ENCODE peak calls at places on chromosome 11, in six cellular contexts. One of them, this sample, is unnamed.
A peak's percentile ranks its signal among the peaks of the same experiment; 100 is the strongest.

GRCh38 chr11:74237541-74237940 is 66.5 kb downstream of the PPME1 start:
- DNase-seq in midbrain: no peak
- DNase-seq in T47D: no peak
- DNase-seq in NCI-H2107: no peak
- DNase-seq in activated CD4-positive, alpha-beta T cell treated with anti-CD3 and anti-CD28 coated beads, Interleukin-2, amount 50 U/mL, for 1 hour: no peak
- DNase-seq in HepG2: no peak
- DNase-seq in this sample: no peak

GRCh38 chr11:128061321-128061871 is 526.0 kb downstream of the ETS1 start:
- DNase-seq in midbrain: no peak
- DNase-seq in T47D: peak; percentile 51
- DNase-seq in NCI-H2107: peak; percentile 34
- DNase-seq in activated CD4-positive, alpha-beta T cell treated with anti-CD3 and anti-CD28 coated beads, Interleukin-2, amount 50 U/mL, for 1 hour: no peak
- DNase-seq in HepG2: no peak
- DNase-seq in this sample: peak; percentile 39

GRCh38 chr11:2687782-2688191 is 12.0 kb downstream of the KCNQ1OT1 start:
- DNase-seq in midbrain: no peak
- DNase-seq in T47D: no peak
- DNase-seq in NCI-H2107: no peak
- DNase-seq in activated CD4-positive, alpha-beta T cell treated with anti-CD3 and anti-CD28 coated beads, Interleukin-2, amount 50 U/mL, for 1 hour: no peak
- DNase-seq in HepG2: no peak
- DNase-seq in this sample: no peak

GRCh38 chr11:72238040-72238450 is 5.9 kb downstream of the PHOX2A start:
- DNase-seq in midbrain: peak; percentile 20
- DNase-seq in T47D: no peak
- DNase-seq in NCI-H2107: peak; percentile 24
- DNase-seq in activated CD4-positive, alpha-beta T cell treated with anti-CD3 and anti-CD28 coated beads, Interleukin-2, amount 50 U/mL, for 1 hour: peak; percentile 43
- DNase-seq in HepG2: peak; percentile 47
- DNase-seq in this sample: peak; percentile 61

GRCh38 chr11:7639643-7640025 is 33.7 kb downstream of the CYB5R2 start:
- DNase-seq in midbrain: no peak
- DNase-seq in T47D: no peak
- DNase-seq in NCI-H2107: no peak
- DNase-seq in activated CD4-positive, alpha-beta T cell treated with anti-CD3 and anti-CD28 coated beads, Interleukin-2, amount 50 U/mL, for 1 hour: no peak
- DNase-seq in HepG2: no peak
- DNase-seq in this sample: no peak

GRCh38 chr11:3735827-3736226 is 61.5 kb downstream of the NUP98 start:
- DNase-seq in midbrain: no peak
- DNase-seq in T47D: no peak
- DNase-seq in NCI-H2107: no peak
- DNase-seq in activated CD4-positive, alpha-beta T cell treated with anti-CD3 and anti-CD28 coated beads, Interleukin-2, amount 50 U/mL, for 1 hour: no peak
- DNase-seq in HepG2: no peak
- DNase-seq in this sample: peak; percentile 23

GRCh38 chr11:95699631-95700470 is 89.7 kb downstream of the FAM76B start:
- DNase-seq in midbrain: no peak
- DNase-seq in T47D: no peak
- DNase-seq in NCI-H2107: no peak
- DNase-seq in activated CD4-positive, alpha-beta T cell treated with anti-CD3 and anti-CD28 coated beads, Interleukin-2, amount 50 U/mL, for 1 hour: no peak
- DNase-seq in HepG2: no peak
- DNase-seq in this sample: peak; percentile 42

GRCh38 chr11:70625921-70626518 is 227.7 kb downstream of the CTTN start:
- DNase-seq in midbrain: peak; percentile 24
- DNase-seq in T47D: no peak
- DNase-seq in NCI-H2107: no peak
- DNase-seq in activated CD4-positive, alpha-beta T cell treated with anti-CD3 and anti-CD28 coated beads, Interleukin-2, amount 50 U/mL, for 1 hour: no peak
- DNase-seq in HepG2: no peak
- DNase-seq in this sample: no peak

GRCh38 chr11:117075186-117075585 is 23.0 kb downstream of the SIK3 start:
- DNase-seq in midbrain: no peak
- DNase-seq in T47D: no peak
- DNase-seq in NCI-H2107: no peak
- DNase-seq in activated CD4-positive, alpha-beta T cell treated with anti-CD3 and anti-CD28 coated beads, Interleukin-2, amount 50 U/mL, for 1 hour: no peak
- DNase-seq in HepG2: no peak
- DNase-seq in this sample: no peak

GRCh38 chr11:41306435-41306834 is 153.0 kb downstream of the LRRC4C start:
- DNase-seq in midbrain: no peak
- DNase-seq in T47D: no peak
- DNase-seq in NCI-H2107: no peak
- DNase-seq in activated CD4-positive, alpha-beta T cell treated with anti-CD3 and anti-CD28 coated beads, Interleukin-2, amount 50 U/mL, for 1 hour: no peak
- DNase-seq in HepG2: no peak
- DNase-seq in this sample: no peak

GRCh38 chr11:91528965-91529364 is 695.7 kb upstream of the FAT3 start:
- DNase-seq in midbrain: no peak
- DNase-seq in T47D: no peak
- DNase-seq in NCI-H2107: no peak
- DNase-seq in activated CD4-positive, alpha-beta T cell treated with anti-CD3 and anti-CD28 coated beads, Interleukin-2, amount 50 U/mL, for 1 hour: no peak
- DNase-seq in HepG2: no peak
- DNase-seq in this sample: no peak

GRCh38 chr11:559020-559620 is 1.4 kb downstream of the LMNTD2 start:
- DNase-seq in midbrain: no peak
- DNase-seq in T47D: no peak
- DNase-seq in NCI-H2107: no peak
- DNase-seq in activated CD4-positive, alpha-beta T cell treated with anti-CD3 and anti-CD28 coated beads, Interleukin-2, amount 50 U/mL, for 1 hour: no peak
- DNase-seq in HepG2: no peak
- DNase-seq in this sample: no peak

GRCh38 chr11:27718853-27719574 is 18.8 kb upstream of the BDNF start:
- DNase-seq in midbrain: no peak
- DNase-seq in T47D: peak; percentile 71
- DNase-seq in NCI-H2107: no peak
- DNase-seq in activated CD4-positive, alpha-beta T cell treated with anti-CD3 and anti-CD28 coated beads, Interleukin-2, amount 50 U/mL, for 1 hour: no peak
- DNase-seq in HepG2: no peak
- DNase-seq in this sample: peak; percentile 66

GRCh38 chr11:78460468-78460867 is 42.8 kb upstream of the GAB2 start:
- DNase-seq in midbrain: no peak
- DNase-seq in T47D: no peak
- DNase-seq in NCI-H2107: no peak
- DNase-seq in activated CD4-positive, alpha-beta T cell treated with anti-CD3 and anti-CD28 coated beads, Interleukin-2, amount 50 U/mL, for 1 hour: no peak
- DNase-seq in HepG2: no peak
- DNase-seq in this sample: peak; percentile 15

GRCh38 chr11:95076416-95076815 is 9.7 kb downstream of the SRSF8 start:
- DNase-seq in midbrain: no peak
- DNase-seq in T47D: no peak
- DNase-seq in NCI-H2107: no peak
- DNase-seq in activated CD4-positive, alpha-beta T cell treated with anti-CD3 and anti-CD28 coated beads, Interleukin-2, amount 50 U/mL, for 1 hour: no peak
- DNase-seq in HepG2: no peak
- DNase-seq in this sample: peak; percentile 58

GRCh38 chr11:6475936-6476335 is 2.2 kb upstream of the TRIM3 start:
- DNase-seq in midbrain: no peak
- DNase-seq in T47D: peak; percentile 33
- DNase-seq in NCI-H2107: no peak
- DNase-seq in activated CD4-positive, alpha-beta T cell treated with anti-CD3 and anti-CD28 coated beads, Interleukin-2, amount 50 U/mL, for 1 hour: no peak
- DNase-seq in HepG2: peak; percentile 41
- DNase-seq in this sample: no peak

GRCh38 chr11:2300936-2301630 is 635 bp downstream of the C11orf21 start:
- DNase-seq in midbrain: no peak
- DNase-seq in T47D: no peak
- DNase-seq in NCI-H2107: no peak
- DNase-seq in activated CD4-positive, alpha-beta T cell treated with anti-CD3 and anti-CD28 coated beads, Interleukin-2, amount 50 U/mL, for 1 hour: no peak
- DNase-seq in HepG2: no peak
- DNase-seq in this sample: no peak

GRCh38 chr11:29210426-29210825 is 806.4 kb downstream of the KCNA4 start:
- DNase-seq in midbrain: no peak
- DNase-seq in T47D: no peak
- DNase-seq in NCI-H2107: no peak
- DNase-seq in activated CD4-positive, alpha-beta T cell treated with anti-CD3 and anti-CD28 coated beads, Interleukin-2, amount 50 U/mL, for 1 hour: no peak
- DNase-seq in HepG2: no peak
- DNase-seq in this sample: no peak

GRCh38 chr11:115869780-115870431 is 365.7 kb upstream of the CADM1 start:
- DNase-seq in midbrain: no peak
- DNase-seq in T47D: no peak
- DNase-seq in NCI-H2107: peak; percentile 7
- DNase-seq in activated CD4-positive, alpha-beta T cell treated with anti-CD3 and anti-CD28 coated beads, Interleukin-2, amount 50 U/mL, for 1 hour: no peak
- DNase-seq in HepG2: peak; percentile 13
- DNase-seq in this sample: no peak

GRCh38 chr11:8080674-8081590 is at the start of gene TUB:
- DNase-seq in midbrain: peak; percentile 29
- DNase-seq in T47D: peak; percentile 45
- DNase-seq in NCI-H2107: no peak
- DNase-seq in activated CD4-positive, alpha-beta T cell treated with anti-CD3 and anti-CD28 coated beads, Interleukin-2, amount 50 U/mL, for 1 hour: no peak
- DNase-seq in HepG2: no peak
- DNase-seq in this sample: peak; percentile 28

GRCh38 chr11:95256204-95256819 is 25.3 kb upstream of the SESN3 start:
- DNase-seq in midbrain: peak; percentile 21
- DNase-seq in T47D: no peak
- DNase-seq in NCI-H2107: no peak
- DNase-seq in activated CD4-positive, alpha-beta T cell treated with anti-CD3 and anti-CD28 coated beads, Interleukin-2, amount 50 U/mL, for 1 hour: no peak
- DNase-seq in HepG2: no peak
- DNase-seq in this sample: peak; percentile 4

GRCh38 chr11:23990346-23990745 is 506.5 kb upstream of the LUZP2 start:
- DNase-seq in midbrain: no peak
- DNase-seq in T47D: no peak
- DNase-seq in NCI-H2107: no peak
- DNase-seq in activated CD4-positive, alpha-beta T cell treated with anti-CD3 and anti-CD28 coated beads, Interleukin-2, amount 50 U/mL, for 1 hour: no peak
- DNase-seq in HepG2: no peak
- DNase-seq in this sample: peak; percentile 41

GRCh38 chr11:3006505-3007260 is 14.6 kb upstream of the NAP1L4 start:
- DNase-seq in midbrain: no peak
- DNase-seq in T47D: no peak
- DNase-seq in NCI-H2107: no peak
- DNase-seq in activated CD4-positive, alpha-beta T cell treated with anti-CD3 and anti-CD28 coated beads, Interleukin-2, amount 50 U/mL, for 1 hour: no peak
- DNase-seq in HepG2: no peak
- DNase-seq in this sample: no peak

GRCh38 chr11:102097175-102097574 is 13.1 kb upstream of the YAP1 start:
- DNase-seq in midbrain: no peak
- DNase-seq in T47D: no peak
- DNase-seq in NCI-H2107: no peak
- DNase-seq in activated CD4-positive, alpha-beta T cell treated with anti-CD3 and anti-CD28 coated beads, Interleukin-2, amount 50 U/mL, for 1 hour: no peak
- DNase-seq in HepG2: no peak
- DNase-seq in this sample: no peak

GRCh38 chr11:124762077-124762623 is at the start of gene ESAM:
- DNase-seq in midbrain: no peak
- DNase-seq in T47D: peak; percentile 95
- DNase-seq in NCI-H2107: no peak
- DNase-seq in activated CD4-positive, alpha-beta T cell treated with anti-CD3 and anti-CD28 coated beads, Interleukin-2, amount 50 U/mL, for 1 hour: peak; percentile 69
- DNase-seq in HepG2: no peak
- DNase-seq in this sample: no peak

GRCh38 chr11:104588975-104589374 is 309.3 kb downstream of the CASP12 start:
- DNase-seq in midbrain: no peak
- DNase-seq in T47D: no peak
- DNase-seq in NCI-H2107: no peak
- DNase-seq in activated CD4-positive, alpha-beta T cell treated with anti-CD3 and anti-CD28 coated beads, Interleukin-2, amount 50 U/mL, for 1 hour: no peak
- DNase-seq in HepG2: no peak
- DNase-seq in this sample: no peak

GRCh38 chr11:83523676-83524075 is 237.5 kb upstream of the CCDC90B start:
- DNase-seq in midbrain: no peak
- DNase-seq in T47D: no peak
- DNase-seq in NCI-H2107: no peak
- DNase-seq in activated CD4-positive, alpha-beta T cell treated with anti-CD3 and anti-CD28 coated beads, Interleukin-2, amount 50 U/mL, for 1 hour: no peak
- DNase-seq in HepG2: no peak
- DNase-seq in this sample: no peak

GRCh38 chr11:68295271-68295670 is 17.1 kb upstream of the LRP5 start:
- DNase-seq in midbrain: no peak
- DNase-seq in T47D: no peak
- DNase-seq in NCI-H2107: no peak
- DNase-seq in activated CD4-positive, alpha-beta T cell treated with anti-CD3 and anti-CD28 coated beads, Interleukin-2, amount 50 U/mL, for 1 hour: no peak
- DNase-seq in HepG2: no peak
- DNase-seq in this sample: no peak

GRCh38 chr11:133388260-133388659 is 144.0 kb downstream of the OPCML start:
- DNase-seq in midbrain: no peak
- DNase-seq in T47D: no peak
- DNase-seq in NCI-H2107: no peak
- DNase-seq in activated CD4-positive, alpha-beta T cell treated with anti-CD3 and anti-CD28 coated beads, Interleukin-2, amount 50 U/mL, for 1 hour: no peak
- DNase-seq in HepG2: no peak
- DNase-seq in this sample: no peak

GRCh38 chr11:36015806-36016205 is 71.9 kb downstream of the LDLRAD3 start:
- DNase-seq in midbrain: peak; percentile 54
- DNase-seq in T47D: no peak
- DNase-seq in NCI-H2107: no peak
- DNase-seq in activated CD4-positive, alpha-beta T cell treated with anti-CD3 and anti-CD28 coated beads, Interleukin-2, amount 50 U/mL, for 1 hour: no peak
- DNase-seq in HepG2: no peak
- DNase-seq in this sample: no peak

GRCh38 chr11:2175659-2176058 is 4.0 kb upstream of the TH start:
- DNase-seq in midbrain: no peak
- DNase-seq in T47D: no peak
- DNase-seq in NCI-H2107: no peak
- DNase-seq in activated CD4-positive, alpha-beta T cell treated with anti-CD3 and anti-CD28 coated beads, Interleukin-2, amount 50 U/mL, for 1 hour: no peak
- DNase-seq in HepG2: no peak
- DNase-seq in this sample: peak; percentile 78

GRCh38 chr11:32173435-32173834 is 82.6 kb downstream of the RCN1 start:
- DNase-seq in midbrain: peak; percentile 66
- DNase-seq in T47D: no peak
- DNase-seq in NCI-H2107: no peak
- DNase-seq in activated CD4-positive, alpha-beta T cell treated with anti-CD3 and anti-CD28 coated beads, Interleukin-2, amount 50 U/mL, for 1 hour: peak; percentile 3
- DNase-seq in HepG2: peak; percentile 38
- DNase-seq in this sample: peak; percentile 67